ENCODE peak calls at places on chromosomes 5 and 9, in four cellular contexts. Y is right atrium auricular region, G is left lung, O is dorsolateral prefrontal cortex. P is an unnamed sample.

GRCh38 chr9:81416476-81417298 is 272.7 kb downstream of the TLE1 start:
- DNase-seq in G (no peak), Y (no peak), O (no peak), P (no peak)

GRCh38 chr5:131595088-131596033 is 39.7 kb downstream of the RAPGEF6 start:
- DNase-seq in O (no peak), Y (no peak), G (no peak), P (no peak)

GRCh38 chr9:110156416-110156815 is 51.5 kb downstream of the C9orf152 start:
- DNase-seq in Y (no peak), G (no peak), O (no peak), P (no peak)

GRCh38 chr9:93303806-93304573 is 120.1 kb downstream of the WNK2 start:
- DNase-seq in G (no peak), Y (no peak), O (no peak), P (no peak)

GRCh38 chr5:144040615-144041394 is 129.7 kb downstream of the YIPF5 start:
- DNase-seq in G (no peak), O (no peak), Y (no peak), P (no peak)

GRCh38 chr9:125749951-125750655 is 2.9 kb downstream of the PBX3 start:
- DNase-seq in O (no peak), G (no peak), Y (no peak), P (no peak)

GRCh38 chr5:139131062-139131856 is 66.9 kb downstream of the SIL1 start:
- DNase-seq in O (peak), Y (peak), G (no peak), P (peak)

GRCh38 chr5:136686192-136686872 is 321.0 kb upstream of the TRPC7 start:
- DNase-seq in Y (no peak), O (no peak), G (no peak), P (no peak)

GRCh38 chr5:92268343-92268742 is 885.2 kb upstream of the ARRDC3 start:
- DNase-seq in O (no peak), Y (no peak), G (no peak), P (no peak)